ENCODE peak calls at places on chromosomes 11 and 22, in eight cellular contexts. F is epithelial cell of proximal tubule; S is stimulated activated CD4-positive, alpha-beta T cell treated with anti-CD3 and anti-CD28 coated beads, Interleukin-4, amount 100 ng/mL, for 1 hour; P is DMS 273 treated with DMSO at 0.1 percent for 48 hours; X is MV-4-11; U is lower leg skin; A is activated CD4-positive, alpha-beta T cell treated with anti-CD3 and anti-CD28 coated beads for 36 hours; Z is activated CD8-positive, alpha-beta T cell treated with anti-CD3 and anti-CD28 coated beads, Interleukin-2, amount 10 ng/mL, durations not matched to agents 7 days and 5 days. T is an unnamed sample.

GRCh38 chr11:70471254-70471653 is 72.9 kb downstream of the CTTN start:
- DNase-seq in A (peak; percentile 49), F (no peak), P (no peak), U (no peak), Z (peak; percentile 30), X (peak; percentile 68), S (no peak), T (no peak)

GRCh38 chr11:57476883-57477506 is 16.7 kb downstream of the RTN4RL2 start:
- DNase-seq in F (no peak), U (no peak), A (peak; percentile 59), S (peak; percentile 38), P (no peak), X (peak; percentile 61), Z (peak; percentile 40), T (no peak)

GRCh38 chr11:134639586-134640330 is 227.7 kb upstream of the B3GAT1 start:
- DNase-seq in A (no peak), X (peak; percentile 38), P (no peak), F (no peak), U (peak; percentile 83), Z (no peak), S (no peak), T (no peak)

GRCh38 chr11:113587318-113587739 is 112.1 kb upstream of the DRD2 start:
- DNase-seq in Z (peak; percentile 39), P (no peak), S (no peak), F (no peak), X (no peak), U (no peak), A (peak; percentile 76), T (no peak)

GRCh38 chr11:79525257-79525656 is 84.4 kb upstream of the TENM4 start:
- DNase-seq in P (no peak), S (no peak), X (no peak), F (no peak), U (no peak), A (no peak), Z (no peak), T (no peak)

GRCh38 chr11:71304045-71304444 is 51.7 kb upstream of the SHANK2 start:
- DNase-seq in X (no peak), U (peak; percentile 21), P (no peak), A (no peak), F (no peak), Z (no peak), S (no peak), T (no peak)

GRCh38 chr11:108199446-108200321 is 22.8 kb downstream of the NPAT start:
- DNase-seq in P (no peak), X (peak; percentile 41), Z (no peak), A (peak; percentile 91), F (peak; percentile 50), S (peak; percentile 69), U (no peak), T (no peak)

GRCh38 chr11:106391771-106392412 is 314.4 kb downstream of the AASDHPPT start:
- DNase-seq in F (no peak), X (no peak), P (no peak), U (no peak), S (no peak), Z (no peak), A (no peak), T (no peak)

GRCh38 chr11:132064987-132065620 is 694.7 kb downstream of the NTM start:
- DNase-seq in S (no peak), A (no peak), X (peak; percentile 88), F (peak; percentile 96), U (no peak), Z (no peak), P (no peak), T (no peak)

GRCh38 chr11:101133190-101133589 is 3.6 kb upstream of the PGR start:
- DNase-seq in A (no peak), U (no peak), P (no peak), F (no peak), Z (no peak), X (no peak), S (no peak), T (no peak)

GRCh38 chr11:119728226-119728626 is 774 bp downstream of the NECTIN1 start:
- DNase-seq in A (peak; percentile 38), X (no peak), P (no peak), Z (no peak), F (no peak), S (peak; percentile 15), U (no peak), T (peak; percentile 39)

GRCh38 chr22:34866501-34867171 is 199.3 kb upstream of the ISX start:
- DNase-seq in S (no peak), A (no peak), U (no peak), P (no peak), X (peak; percentile 86), Z (no peak), F (peak; percentile 43), T (no peak)

GRCh38 chr11:20894296-20894695 is 224.9 kb downstream of the NELL1 start:
- DNase-seq in U (no peak), P (no peak), S (no peak), X (no peak), Z (no peak), F (no peak), A (no peak), T (no peak)

GRCh38 chr22:24592144-24592845 is 578 bp downstream of the LRRC75B start:
- DNase-seq in S (no peak), X (no peak), P (no peak), A (no peak), Z (no peak), F (no peak), U (no peak), T (no peak)

GRCh38 chr11:69466039-69466438 is 15.4 kb upstream of the LINC01488 start:
- DNase-seq in A (no peak), F (no peak), S (no peak), U (no peak), X (no peak), P (no peak), Z (no peak), T (no peak)

GRCh38 chr22:49269371-49269770 is 558.3 kb downstream of the BRD1 start:
- DNase-seq in F (no peak), A (no peak), Z (no peak), P (no peak), U (peak; percentile 12), S (no peak), X (no peak), T (no peak)

T was measured in activated naive CD8-positive, alpha-beta T cell treated with anti-CD3 and anti-CD28 coated beads, Interleukin-2, amount 10 ng/mL, durations not matched to agents 7 days and 5 days.